ENCODE peak calls at places on chromosomes 5 and 9, in seven cellular contexts. One of them, this sample, is unnamed. For H3K36me3 and H3K27me3, the result is how much of the 10 kb centered on the place peaks cover.

GRCh38 chr5:11737010-11737409 is 167.2 kb downstream of the CTNND2 start:
- DNase-seq in aorta: no peak
- DNase-seq in Caco-2: no peak
- DNase-seq in IMR-90: no peak
- DNase-seq in sigmoid colon: no peak
- DNase-seq in GM23248: no peak
- DNase-seq in HCT116: no peak
- DNase-seq in this sample: no peak

GRCh38 chr9:71703172-71703872 is 65.0 kb downstream of the CEMIP2 start:
- DNase-seq in Caco-2: no peak
- DNase-seq in HCT116: no peak
- DNase-seq in IMR-90: no peak
- DNase-seq in aorta: no peak
- DNase-seq in GM23248: peak
- DNase-seq in sigmoid colon: no peak
- DNase-seq in this sample: peak

GRCh38 chr5:116576043-116576713 is 1.6 kb upstream of the SEMA6A start:
- DNase-seq in HCT116: peak
- DNase-seq in aorta: peak
- DNase-seq in Caco-2: peak
- DNase-seq in sigmoid colon: peak
- DNase-seq in GM23248: peak
- DNase-seq in IMR-90: peak
- DNase-seq in this sample: peak

GRCh38 chr5:33340195-33340594 is 100.6 kb upstream of the TARS1 start:
- DNase-seq in aorta: no peak
- DNase-seq in sigmoid colon: no peak
- DNase-seq in HCT116: no peak
- DNase-seq in IMR-90: no peak
- DNase-seq in Caco-2: no peak
- DNase-seq in GM23248: no peak
- DNase-seq in this sample: no peak

GRCh38 chr9:130711469-130711868 is 17.9 kb downstream of the EXOSC2 start:
- DNase-seq in sigmoid colon: no peak
- DNase-seq in aorta: no peak
- DNase-seq in IMR-90: no peak
- DNase-seq in HCT116: no peak
- DNase-seq in Caco-2: no peak
- DNase-seq in GM23248: no peak
- DNase-seq in this sample: no peak

GRCh38 chr9:76593011-76593347 is 134.0 kb downstream of the GCNT1 start:
- DNase-seq in aorta: no peak
- DNase-seq in Caco-2: no peak
- DNase-seq in HCT116: no peak
- DNase-seq in IMR-90: no peak
- DNase-seq in sigmoid colon: no peak
- DNase-seq in GM23248: no peak
- DNase-seq in this sample: no peak

GRCh38 chr9:86585422-86586143 is 231.4 kb upstream of the TUT7 start:
- DNase-seq in Caco-2: no peak
- DNase-seq in aorta: no peak
- DNase-seq in GM23248: no peak
- DNase-seq in HCT116: no peak
- DNase-seq in sigmoid colon: no peak
- DNase-seq in IMR-90: peak
- DNase-seq in this sample: no peak

GRCh38 chr9:96418920-96419690 is 935 bp upstream of the ZNF367 start:
- DNase-seq in GM23248: peak
- DNase-seq in IMR-90: peak
- DNase-seq in aorta: peak
- DNase-seq in HCT116: no peak
- DNase-seq in Caco-2: peak
- DNase-seq in sigmoid colon: peak
- DNase-seq in this sample: peak

GRCh38 chr5:131264453-131265200 is 774 bp downstream of the CDC42SE2 start:
- DNase-seq in sigmoid colon: peak
- DNase-seq in aorta: peak
- DNase-seq in Caco-2: peak
- DNase-seq in HCT116: no peak
- DNase-seq in GM23248: peak
- DNase-seq in IMR-90: peak
- DNase-seq in this sample: peak

GRCh38 chr5:179806250-179807045 is at the start of gene MGAT4B:
- DNase-seq in sigmoid colon: peak
- DNase-seq in aorta: peak
- DNase-seq in IMR-90: peak
- DNase-seq in Caco-2: peak
- DNase-seq in HCT116: no peak
- DNase-seq in GM23248: peak
- DNase-seq in this sample: peak

GRCh38 chr5:69331528-69332445 is 814 bp downstream of the CCDC125 start:
- DNase-seq in sigmoid colon: no peak
- DNase-seq in GM23248: peak
- DNase-seq in IMR-90: no peak
- DNase-seq in aorta: no peak
- DNase-seq in HCT116: no peak
- DNase-seq in Caco-2: peak
- DNase-seq in this sample: peak

GRCh38 chr9:89425921-89426388 is 72.0 kb downstream of the SEMA4D start:
- DNase-seq in sigmoid colon: no peak
- DNase-seq in Caco-2: no peak
- DNase-seq in IMR-90: no peak
- DNase-seq in HCT116: no peak
- DNase-seq in aorta: no peak
- DNase-seq in GM23248: peak
- DNase-seq in this sample: no peak

GRCh38 chr9:91146391-91147019 is 215.2 kb downstream of the AUH start:
- DNase-seq in Caco-2: no peak
- DNase-seq in IMR-90: no peak
- DNase-seq in sigmoid colon: no peak
- DNase-seq in HCT116: no peak
- DNase-seq in GM23248: no peak
- DNase-seq in aorta: no peak
- DNase-seq in this sample: no peak

GRCh38 chr5:88727705-88728313 is 155.2 kb downstream of the MEF2C start:
- DNase-seq in IMR-90: peak
- DNase-seq in Caco-2: no peak
- DNase-seq in HCT116: peak
- DNase-seq in GM23248: peak
- DNase-seq in sigmoid colon: no peak
- DNase-seq in aorta: no peak
- DNase-seq in this sample: peak

GRCh38 chr5:11483630-11484029 is 420.6 kb downstream of the CTNND2 start:
- DNase-seq in sigmoid colon: no peak
- DNase-seq in aorta: no peak
- DNase-seq in IMR-90: no peak
- DNase-seq in Caco-2: no peak
- DNase-seq in GM23248: peak
- DNase-seq in HCT116: no peak
- DNase-seq in this sample: no peak

GRCh38 chr5:73791389-73791788 is 165.4 kb downstream of the ARHGEF28 start:
- DNase-seq in IMR-90: no peak
- DNase-seq in Caco-2: no peak
- DNase-seq in sigmoid colon: no peak
- DNase-seq in GM23248: no peak
- DNase-seq in HCT116: no peak
- DNase-seq in aorta: no peak
- DNase-seq in this sample: no peak

GRCh38 chr9:90642570-90643539 is at the start of gene DIRAS2:
- DNase-seq in sigmoid colon: no peak
- DNase-seq in IMR-90: peak
- DNase-seq in Caco-2: peak
- DNase-seq in aorta: no peak
- DNase-seq in HCT116: peak
- DNase-seq in GM23248: peak
- DNase-seq in this sample: peak

GRCh38 chr5:3456121-3456681 is 139.4 kb upstream of the IRX1 start:
- DNase-seq in IMR-90: no peak
- DNase-seq in Caco-2: no peak
- DNase-seq in aorta: no peak
- DNase-seq in GM23248: no peak
- DNase-seq in sigmoid colon: no peak
- DNase-seq in HCT116: no peak
- DNase-seq in this sample: peak

GRCh38 chr5:78647411-78647818 is 1.2 kb downstream of the LHFPL2 start:
- DNase-seq in Caco-2: no peak
- DNase-seq in GM23248: peak
- DNase-seq in IMR-90: peak
- DNase-seq in aorta: peak
- DNase-seq in sigmoid colon: peak
- DNase-seq in HCT116: no peak
- DNase-seq in this sample: peak

GRCh38 chr5:34719029-34719428 is 62.9 kb downstream of the RAI14 start:
- DNase-seq in HCT116: no peak
- DNase-seq in GM23248: no peak
- DNase-seq in sigmoid colon: no peak
- DNase-seq in Caco-2: no peak
- DNase-seq in IMR-90: no peak
- DNase-seq in aorta: no peak
- DNase-seq in this sample: no peak

GRCh38 chr9:37390759-37391158 is 31.7 kb upstream of the GRHPR start:
- DNase-seq in GM23248: peak
- DNase-seq in IMR-90: no peak
- DNase-seq in aorta: no peak
- DNase-seq in Caco-2: peak
- DNase-seq in HCT116: peak
- DNase-seq in sigmoid colon: no peak
- DNase-seq in this sample: peak

GRCh38 chr5:32578764-32579163 is 6.6 kb upstream of the SUB1 start:
- DNase-seq in HCT116: no peak
- DNase-seq in aorta: no peak
- DNase-seq in GM23248: no peak
- DNase-seq in IMR-90: no peak
- DNase-seq in Caco-2: no peak
- DNase-seq in sigmoid colon: no peak
- DNase-seq in this sample: no peak

GRCh38 chr9:133225171-133226011 is 16.3 kb upstream of the OBP2B start:
- DNase-seq in sigmoid colon: peak
- DNase-seq in aorta: peak
- DNase-seq in Caco-2: no peak
- DNase-seq in HCT116: no peak
- DNase-seq in IMR-90: no peak
- DNase-seq in GM23248: no peak
- DNase-seq in this sample: no peak
- H3K4me3 ChIP-seq in sigmoid colon: no peak
- H3K4me3 ChIP-seq in aorta: no peak
- H3K4me3 ChIP-seq in Caco-2: no peak
- H3K4me3 ChIP-seq in HCT116: no peak
- H3K4me3 ChIP-seq in IMR-90: no peak
- H3K4me3 ChIP-seq in GM23248: no peak
- H3K4me3 ChIP-seq in this sample: no peak

GRCh38 chr9:132311978-132312377 is 42.8 kb downstream of the SETX start:
- DNase-seq in HCT116: no peak
- DNase-seq in GM23248: no peak
- DNase-seq in Caco-2: no peak
- DNase-seq in IMR-90: peak
- DNase-seq in sigmoid colon: no peak
- DNase-seq in aorta: no peak
- DNase-seq in this sample: no peak
- H3K36me3 ChIP-seq in HCT116: under half
- H3K36me3 ChIP-seq in GM23248: half or more
- H3K36me3 ChIP-seq in Caco-2: under half
- H3K36me3 ChIP-seq in IMR-90: under half
- H3K36me3 ChIP-seq in sigmoid colon: under half
- H3K36me3 ChIP-seq in aorta: under half
- H3K36me3 ChIP-seq in this sample: under half

GRCh38 chr5:135871268-135871895 is 24.3 kb downstream of the IL9 start:
- DNase-seq in aorta: no peak
- DNase-seq in HCT116: no peak
- DNase-seq in GM23248: no peak
- DNase-seq in IMR-90: no peak
- DNase-seq in Caco-2: no peak
- DNase-seq in sigmoid colon: no peak
- DNase-seq in this sample: no peak

GRCh38 chr5:135868681-135869080 is 27.0 kb downstream of the IL9 start:
- DNase-seq in Caco-2: no peak
- DNase-seq in sigmoid colon: no peak
- DNase-seq in GM23248: no peak
- DNase-seq in IMR-90: no peak
- DNase-seq in aorta: no peak
- DNase-seq in HCT116: no peak
- DNase-seq in this sample: no peak

GRCh38 chr5:135867599-135867998 is 28.0 kb downstream of the IL9 start:
- DNase-seq in sigmoid colon: no peak
- DNase-seq in Caco-2: no peak
- DNase-seq in GM23248: no peak
- DNase-seq in aorta: no peak
- DNase-seq in HCT116: no peak
- DNase-seq in IMR-90: no peak
- DNase-seq in this sample: no peak

GRCh38 chr5:135869151-135869737 is 26.4 kb downstream of the IL9 start:
- DNase-seq in Caco-2: no peak
- DNase-seq in HCT116: no peak
- DNase-seq in IMR-90: no peak
- DNase-seq in sigmoid colon: no peak
- DNase-seq in GM23248: no peak
- DNase-seq in aorta: no peak
- DNase-seq in this sample: no peak

GRCh38 chr5:135869935-135870334 is 25.7 kb downstream of the IL9 start:
- DNase-seq in sigmoid colon: no peak
- DNase-seq in HCT116: no peak
- DNase-seq in Caco-2: no peak
- DNase-seq in GM23248: no peak
- DNase-seq in aorta: no peak
- DNase-seq in IMR-90: no peak
- DNase-seq in this sample: no peak
- H3K27me3 ChIP-seq in sigmoid colon: under half
- H3K27me3 ChIP-seq in HCT116: under half
- H3K27me3 ChIP-seq in Caco-2: under half
- H3K27me3 ChIP-seq in GM23248: under half
- H3K27me3 ChIP-seq in aorta: under half
- H3K27me3 ChIP-seq in IMR-90: under half
- H3K27me3 ChIP-seq in this sample: under half

GRCh38 chr9:121748080-121748479 is 96.6 kb downstream of the DAB2IP start:
- DNase-seq in Caco-2: no peak
- DNase-seq in sigmoid colon: no peak
- DNase-seq in GM23248: peak
- DNase-seq in aorta: no peak
- DNase-seq in IMR-90: peak
- DNase-seq in HCT116: no peak
- DNase-seq in this sample: no peak
- H3K4me3 ChIP-seq in Caco-2: no peak
- H3K4me3 ChIP-seq in sigmoid colon: no peak
- H3K4me3 ChIP-seq in GM23248: no peak
- H3K4me3 ChIP-seq in aorta: no peak
- H3K4me3 ChIP-seq in IMR-90: no peak
- H3K4me3 ChIP-seq in HCT116: no peak
- H3K4me3 ChIP-seq in this sample: no peak

GRCh38 chr9:122846371-122847060 is 18.1 kb upstream of the PDCL start:
- DNase-seq in Caco-2: no peak
- DNase-seq in HCT116: no peak
- DNase-seq in GM23248: no peak
- DNase-seq in aorta: no peak
- DNase-seq in IMR-90: no peak
- DNase-seq in sigmoid colon: no peak
- DNase-seq in this sample: no peak
- H3K36me3 ChIP-seq in Caco-2: under half
- H3K36me3 ChIP-seq in HCT116: under half
- H3K36me3 ChIP-seq in GM23248: under half
- H3K36me3 ChIP-seq in aorta: under half
- H3K36me3 ChIP-seq in IMR-90: under half
- H3K36me3 ChIP-seq in sigmoid colon: under half
- H3K36me3 ChIP-seq in this sample: under half

This sample was measured in bronchial epithelial cell.